ENCODE peak calls at places on chromosome 9, in ten cellular contexts. X is cerebellum; C is RCC 7860; R is T1000; P is stimulated activated CD8-positive, alpha-beta memory T cell treated with anti-CD3 and anti-CD28 coated beads, Interleukin-7, amount 100 ng/mL, for 48 hours; L is hypothalamus; T is fibroblast of the aortic adventitia; B is fibroblast of lung; G is PC-3; I is H1. U is an unnamed sample.

GRCh38 chr9:134661791-134662142 is 20.2 kb downstream of the COL5A1 start:
- DNase-seq in X (no peak), C (no peak), R (peak), P (no peak), L (no peak), T (no peak), B (no peak), G (no peak), I (no peak), U (no peak)

GRCh38 chr9:76216161-76216649 is 178.0 kb downstream of the RFK start:
- DNase-seq in X (no peak), C (peak), R (no peak), P (no peak), L (no peak), T (peak), B (peak), G (peak), I (no peak), U (no peak)

GRCh38 chr9:126389958-126390357 is 63.3 kb downstream of the MVB12B start:
- DNase-seq in X (no peak), C (no peak), R (no peak), P (no peak), L (no peak), T (no peak), B (no peak), G (no peak), I (no peak), U (no peak)

GRCh38 chr9:973295-973842 is 3.1 kb upstream of the DMRT3 start:
- DNase-seq in X (no peak), C (no peak), R (no peak), P (no peak), L (no peak), T (no peak), B (no peak), G (no peak), I (no peak), U (no peak)

GRCh38 chr9:94160594-94161501 is 76.6 kb downstream of the PTPDC1 start:
- DNase-seq in X (no peak), C (no peak), R (no peak), P (no peak), L (no peak), T (no peak), B (no peak), G (no peak), I (no peak), U (no peak)

GRCh38 chr9:133561976-133562554 is 27.6 kb downstream of the ADAMTSL2 start:
- DNase-seq in X (no peak), C (no peak), R (no peak), P (no peak), L (no peak), T (no peak), B (no peak), G (no peak), I (no peak), U (no peak)

GRCh38 chr9:117411547-117411946 is 3.3 kb downstream of the ASTN2 start:
- DNase-seq in X (peak), C (no peak), R (peak), P (no peak), L (peak), T (peak), B (no peak), G (peak), I (no peak), U (no peak)

GRCh38 chr9:77978086-77978781 is 53.4 kb downstream of the GNAQ start:
- DNase-seq in X (no peak), C (no peak), R (no peak), P (no peak), L (no peak), T (no peak), B (no peak), G (no peak), I (no peak), U (no peak)

GRCh38 chr9:112785981-112786380 is 35.4 kb downstream of the SNX30 start:
- DNase-seq in X (no peak), C (peak), R (no peak), P (no peak), L (no peak), T (no peak), B (no peak), G (no peak), I (no peak), U (no peak)